ENCODE peak calls at places on chromosomes 11 and 22, in six cellular contexts. Q is non-pigmented ciliary epithelial cell, N is neural crest cell, L is substantia nigra, Y is HCEC 1CT, S is NCI-H1092. P is an unnamed sample.

GRCh38 chr22:29268511-29269229 is 602 bp downstream of the EWSR1 start:
- DNase-seq in Q (no peak), N (peak), L (peak), Y (peak), S (peak), P (no peak)

GRCh38 chr11:110098645-110099044 is 5.5 kb downstream of the ZC3H12C start:
- DNase-seq in Q (no peak), N (no peak), L (no peak), Y (peak), S (no peak), P (no peak)

GRCh38 chr11:121500275-121500674 is 47.5 kb upstream of the SORL1-AS1 start:
- DNase-seq in Q (no peak), N (no peak), L (no peak), Y (no peak), S (no peak), P (no peak)

GRCh38 chr11:2768471-2769408 is 68.9 kb upstream of the KCNQ1OT1 start:
- DNase-seq in Q (peak), N (no peak), L (no peak), Y (peak), S (no peak), P (no peak)

GRCh38 chr11:112128483-112129121 is 35.3 kb downstream of the IL18 start:
- DNase-seq in Q (peak), N (no peak), L (peak), Y (peak), S (peak), P (no peak)

GRCh38 chr11:79011357-79011756 is 429.5 kb downstream of the TENM4 start:
- DNase-seq in Q (no peak), N (no peak), L (no peak), Y (no peak), S (no peak), P (no peak)

GRCh38 chr22:31753005-31753633 is 700 bp upstream of the DEPDC5 start:
- DNase-seq in Q (no peak), N (peak), L (peak), Y (no peak), S (peak), P (no peak)

GRCh38 chr11:7630002-7630401 is 43.3 kb downstream of the CYB5R2 start:
- DNase-seq in Q (no peak), N (no peak), L (peak), Y (no peak), S (no peak), P (no peak)

GRCh38 chr11:107844041-107844440 is 14.5 kb downstream of the SLC35F2 start:
- DNase-seq in Q (no peak), N (no peak), L (no peak), Y (peak), S (no peak), P (no peak)

GRCh38 chr11:73653996-73654395 is 7.6 kb downstream of the PLEKHB1 start:
- DNase-seq in Q (no peak), N (no peak), L (no peak), Y (no peak), S (no peak), P (no peak)

GRCh38 chr11:75834728-75835127 is 19.7 kb downstream of the UVRAG start:
- DNase-seq in Q (no peak), N (no peak), L (no peak), Y (no peak), S (no peak), P (no peak)

GRCh38 chr22:35072939-35073338 is 7.0 kb downstream of the ISX start:
- DNase-seq in Q (no peak), N (no peak), L (no peak), Y (no peak), S (no peak), P (no peak)

GRCh38 chr11:72924568-72925190 is 110.5 kb downstream of the ATG16L2 start:
- DNase-seq in Q (no peak), N (no peak), L (no peak), Y (peak), S (no peak), P (no peak)

GRCh38 chr22:38233427-38233826 is 31.6 kb downstream of the MAFF start:
- DNase-seq in Q (no peak), N (no peak), L (no peak), Y (no peak), S (no peak), P (no peak)

GRCh38 chr22:44731357-44731970 is 20.9 kb upstream of the ARHGAP8 start:
- DNase-seq in Q (no peak), N (no peak), L (no peak), Y (no peak), S (no peak), P (no peak)

GRCh38 chr11:103800406-103801114 is 235.9 kb upstream of the DDI1 start:
- DNase-seq in Q (no peak), N (no peak), L (no peak), Y (no peak), S (no peak), P (no peak)

GRCh38 chr22:35894937-35895708 is 133.5 kb downstream of the RBFOX2 start:
- DNase-seq in Q (no peak), N (no peak), L (no peak), Y (peak), S (no peak), P (no peak)

GRCh38 chr22:31154975-31155374 is 5.0 kb upstream of the RNF185 start:
- DNase-seq in Q (no peak), N (no peak), L (no peak), Y (no peak), S (no peak), P (no peak)

GRCh38 chr22:17108256-17109112 is 12.7 kb downstream of the TMEM121B start:
- DNase-seq in Q (no peak), N (no peak), L (no peak), Y (no peak), S (no peak), P (no peak)

GRCh38 chr22:36319595-36320497 is 66.9 kb downstream of the APOL1 start:
- DNase-seq in Q (no peak), N (no peak), L (no peak), Y (no peak), S (no peak), P (no peak)

GRCh38 chr11:77117485-77117884 is 10.6 kb upstream of the MYO7A start:
- DNase-seq in Q (no peak), N (no peak), L (no peak), Y (no peak), S (no peak), P (no peak)

GRCh38 chr22:24696551-24697001 is 77.9 kb downstream of the PIWIL3 start:
- DNase-seq in Q (no peak), N (no peak), L (no peak), Y (no peak), S (no peak), P (no peak)

GRCh38 chr22:36256474-36256873 is 3.5 kb downstream of the APOL1 start:
- DNase-seq in Q (no peak), N (no peak), L (no peak), Y (no peak), S (no peak), P (no peak)

GRCh38 chr22:32023251-32023827 is 19.7 kb upstream of the SLC5A1 start:
- DNase-seq in Q (no peak), N (no peak), L (no peak), Y (no peak), S (no peak), P (no peak)

GRCh38 chr11:25423436-25424184 is 908.3 kb upstream of the ANO3 start:
- DNase-seq in Q (peak), N (no peak), L (no peak), Y (peak), S (no peak), P (no peak)

GRCh38 chr22:31870890-31871289 is 73.4 kb upstream of the YWHAH start:
- DNase-seq in Q (peak), N (no peak), L (peak), Y (peak), S (no peak), P (no peak)

GRCh38 chr22:44180706-44181032 is at the start of gene PARVG:
- DNase-seq in Q (no peak), N (no peak), L (no peak), Y (no peak), S (no peak), P (no peak)

GRCh38 chr11:66889974-66890373 is 33.1 kb downstream of the LRFN4 start:
- DNase-seq in Q (no peak), N (no peak), L (no peak), Y (no peak), S (no peak), P (no peak)

GRCh38 chr11:3134651-3135490 is 30.2 kb downstream of the OSBPL5 start:
- DNase-seq in Q (no peak), N (no peak), L (no peak), Y (no peak), S (no peak), P (no peak)